ENCODE peak calls at places on chromosomes 1 and 21, in nine cellular contexts. U, W, I, Z, B, S, D, X and F are unnamed samples.

GRCh38 chr1:109198043-109198695 is 15.5 kb upstream of the SARS1 start:
- DNase-seq in U (peak), W (no peak), I (no peak), Z (no peak), B (no peak), S (no peak), D (peak), X (no peak), F (no peak)

GRCh38 chr1:51303751-51304196 is 26.6 kb downstream of the TTC39A start:
- DNase-seq in U (no peak), W (no peak), I (no peak), Z (no peak), B (no peak), S (no peak), D (no peak), X (peak), F (no peak)

GRCh38 chr1:163472267-163472666 is 150.5 kb downstream of the NUF2 start:
- DNase-seq in U (no peak), W (no peak), I (no peak), Z (no peak), B (no peak), S (no peak), D (no peak), X (no peak), F (no peak)

GRCh38 chr21:42228709-42229220 is 9.8 kb downstream of the ABCG1 start:
- DNase-seq in U (no peak), W (no peak), I (no peak), Z (no peak), B (no peak), S (no peak), D (no peak), X (no peak), F (no peak)

GRCh38 chr1:32761253-32761877 is 55.8 kb downstream of the YARS1 start:
- DNase-seq in U (no peak), W (no peak), I (peak), Z (no peak), B (peak), S (peak), D (peak), X (peak), F (no peak)

GRCh38 chr21:40120944-40121575 is 253.8 kb downstream of the PCP4 start:
- DNase-seq in U (peak), W (no peak), I (peak), Z (no peak), B (peak), S (no peak), D (peak), X (no peak), F (peak)

GRCh38 chr1:209844695-209845404 is 17.1 kb downstream of the UTP25 start:
- DNase-seq in U (no peak), W (no peak), I (no peak), Z (no peak), B (no peak), S (no peak), D (no peak), X (no peak), F (no peak)

GRCh38 chr1:61139324-61140055 is 57.1 kb downstream of the NFIA start:
- DNase-seq in U (peak), W (peak), I (no peak), Z (no peak), B (no peak), S (no peak), D (no peak), X (no peak), F (peak)

GRCh38 chr1:181114574-181115366 is 26.3 kb downstream of the IER5 start:
- DNase-seq in U (no peak), W (no peak), I (no peak), Z (no peak), B (no peak), S (no peak), D (no peak), X (no peak), F (no peak)

DNA sequence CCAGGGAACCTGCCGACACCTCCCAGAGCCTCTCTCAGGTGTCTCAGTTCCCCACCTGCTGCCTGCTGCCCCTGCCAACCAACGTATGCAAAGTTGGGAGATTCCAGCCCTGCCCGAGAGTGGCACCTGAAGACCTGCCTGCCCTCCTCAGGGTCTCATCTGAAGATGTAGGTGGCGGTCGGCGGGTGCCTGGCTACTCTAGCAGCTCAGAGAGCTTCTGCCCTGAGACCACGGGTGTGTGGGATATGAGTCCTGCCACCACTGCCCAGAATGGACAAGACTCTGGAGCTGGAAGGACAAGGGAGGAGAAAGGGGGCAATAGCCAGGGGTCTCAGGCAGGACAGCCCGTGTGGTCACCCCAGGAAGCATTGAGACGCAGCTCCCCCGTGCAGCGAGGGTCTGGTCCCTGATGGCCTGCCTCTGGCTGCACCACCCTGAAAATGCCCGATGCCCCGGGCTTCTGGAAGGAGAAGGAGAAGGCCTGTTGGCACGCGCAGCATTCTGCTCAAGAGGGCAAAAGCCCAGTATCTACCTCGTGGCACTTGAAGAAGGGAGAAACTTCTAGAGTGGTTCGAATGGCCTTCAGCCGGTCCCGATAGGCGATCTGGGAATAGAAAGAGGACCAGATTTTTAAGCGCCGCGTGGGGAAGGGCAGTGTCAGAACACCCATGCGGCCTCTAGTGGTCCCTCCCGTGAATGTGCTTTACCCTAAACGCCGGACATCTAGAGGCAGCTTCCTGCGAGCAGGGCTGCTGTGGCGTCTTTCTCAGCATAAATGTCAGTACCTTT is 88.8 kb downstream of the STUM start:
- DNase-seq in U (no peak), W (no peak), I (peak), Z (no peak), B (no peak), S (no peak), D (peak), X (no peak), F (peak)
- TF ChIP-seq REST in U (no peak), W (no peak), I (no peak), Z (no peak), B (no peak), S (no peak), D (no peak), X (no peak), F (no peak)

DNA sequence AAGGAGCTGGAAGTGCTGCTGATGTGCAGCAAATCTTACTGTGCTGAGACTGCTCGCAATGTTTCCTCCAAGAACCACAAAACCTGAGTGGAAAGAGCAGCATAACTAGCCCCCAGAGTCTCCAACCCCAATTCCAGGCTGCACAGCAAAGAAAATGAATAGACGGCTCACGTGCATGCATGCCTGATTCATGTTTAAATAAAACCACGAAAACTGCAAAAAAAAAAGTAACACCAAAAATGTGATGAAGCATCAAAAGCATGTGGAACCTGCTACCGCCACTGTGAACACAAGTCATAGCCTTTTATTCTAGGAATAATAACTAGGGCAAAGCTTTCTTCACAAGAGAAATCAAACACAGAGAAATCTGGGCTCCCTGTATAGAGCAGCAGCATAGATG is 9.6 kb upstream of the TRNP1 start:
- DNase-seq in U (no peak), W (no peak), I (no peak), Z (no peak), B (no peak), S (no peak), D (no peak), X (no peak), F (no peak)
- TF ChIP-seq REST in U (no peak), W (no peak), I (no peak), Z (no peak), B (no peak), S (no peak), D (no peak), X (no peak), F (no peak)

GRCh38 chr1:182890927-182891610 is 51.9 kb downstream of the DHX9 start:
- DNase-seq in U (no peak), W (no peak), I (peak), Z (no peak), B (no peak), S (no peak), D (no peak), X (no peak), F (no peak)
- TF ChIP-seq REST in U (no peak), W (no peak), I (no peak), Z (no peak), B (no peak), S (no peak), D (no peak), X (no peak), F (no peak)

DNA sequence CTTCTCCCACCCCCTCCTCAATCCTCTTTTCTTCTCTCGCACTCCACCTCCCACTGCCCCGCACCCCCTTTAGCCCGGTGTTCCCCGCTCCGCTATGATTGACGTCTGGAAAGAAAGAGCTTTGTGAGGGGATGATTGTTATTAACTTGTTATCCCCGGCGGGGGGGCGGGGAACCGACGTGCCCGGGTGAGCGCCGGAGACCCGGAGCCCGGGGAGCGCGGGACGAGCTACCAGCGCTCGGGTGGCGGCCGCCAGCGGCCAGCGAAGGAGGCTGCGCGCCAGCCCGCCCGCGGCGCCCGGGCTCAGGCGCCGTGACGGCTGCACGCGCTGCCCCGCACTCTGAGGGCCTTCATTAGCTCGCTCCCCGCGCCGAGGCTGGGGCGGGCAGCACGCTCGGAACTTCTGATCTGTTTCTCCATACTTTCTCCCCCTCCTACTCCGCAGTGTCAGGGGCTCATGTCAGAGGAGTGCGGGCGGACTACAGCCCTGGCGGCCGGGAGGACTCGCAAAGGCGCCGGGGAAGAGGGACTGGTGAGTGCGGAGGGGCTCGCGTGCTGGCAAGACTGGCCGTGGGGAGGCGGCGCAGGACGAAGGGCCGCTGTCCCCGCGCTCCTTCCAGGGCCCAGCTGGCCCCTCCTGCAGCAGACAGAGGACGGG is 2.1 kb downstream of the LHX8 start:
- DNase-seq in U (no peak), W (no peak), I (peak), Z (no peak), B (peak), S (no peak), D (no peak), X (no peak), F (no peak)
- TF ChIP-seq REST in U (no peak), W (no peak), I (no peak), Z (no peak), B (no peak), S (no peak), D (no peak), X (no peak), F (no peak)

DNA sequence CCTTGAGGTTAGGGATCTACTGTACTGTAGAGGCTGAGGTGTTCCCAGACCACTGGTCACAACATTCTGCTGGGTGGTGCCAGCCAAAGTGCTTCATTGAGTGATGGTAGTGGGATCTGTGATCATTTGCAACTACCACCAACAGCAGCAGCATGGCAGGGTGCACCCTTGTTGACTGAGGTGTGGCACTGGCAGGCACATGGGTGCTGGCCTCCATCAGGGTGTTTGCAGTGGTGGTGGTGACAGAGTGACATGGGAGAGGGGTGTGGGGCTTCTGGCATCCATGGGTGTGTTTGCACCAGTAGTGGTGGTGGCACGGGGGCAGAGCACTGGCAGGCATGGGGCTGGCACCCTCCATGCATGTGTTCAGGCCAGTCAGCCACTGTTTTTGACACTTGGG is 183.7 kb upstream of the LYPLAL1 start:
- DNase-seq in U (no peak), W (no peak), I (no peak), Z (no peak), B (no peak), S (no peak), D (no peak), X (no peak), F (no peak)
- TF ChIP-seq REST in U (no peak), W (no peak), I (no peak), Z (no peak), B (no peak), S (no peak), D (no peak), X (no peak), F (no peak)

DNA sequence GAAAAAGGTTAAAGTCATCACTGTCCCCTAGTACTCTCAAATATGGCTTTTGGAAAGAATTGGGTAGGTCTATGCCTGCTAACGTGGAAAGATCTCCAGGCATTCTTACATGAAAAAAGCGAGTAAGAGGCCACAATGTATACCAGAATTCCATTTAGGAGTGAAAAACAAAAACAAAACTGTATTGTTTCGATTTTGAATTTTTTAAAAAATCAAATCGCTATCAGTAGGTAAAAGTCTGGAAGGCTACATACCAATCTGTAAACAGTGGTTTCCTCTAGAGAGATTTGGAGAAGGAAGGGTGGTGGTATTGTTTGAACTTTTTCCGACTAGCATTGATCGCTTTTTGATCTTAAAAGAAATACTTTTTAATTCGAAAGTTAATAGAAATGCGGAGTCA is 55.9 kb downstream of the RRAGC start:
- DNase-seq in U (no peak), W (no peak), I (no peak), Z (no peak), B (no peak), S (no peak), D (no peak), X (no peak), F (no peak)
- TF ChIP-seq REST in U (no peak), W (no peak), I (no peak), Z (no peak), B (no peak), S (no peak), D (no peak), X (no peak), F (no peak)